ENCODE peak calls at places on chromosome 22, in six cellular contexts. One of them, this sample, is unnamed.

GRCh38 chr22:22422629-22423112 is 85.9 kb downstream of the ZNF280B start:
- DNase-seq in astrocyte of the spinal cord: peak; percentile 51
- DNase-seq in A549: peak; percentile 63
- DNase-seq in HFF-Myc: peak; percentile 17
- DNase-seq in choroid plexus epithelial cell: peak; percentile 82
- DNase-seq in tibial nerve: peak; percentile 56
- DNase-seq in this sample: peak; percentile 39

GRCh38 chr22:40123387-40123786 is 54.3 kb upstream of the TNRC6B start:
- DNase-seq in astrocyte of the spinal cord: no peak
- DNase-seq in A549: no peak
- DNase-seq in HFF-Myc: no peak
- DNase-seq in choroid plexus epithelial cell: peak; percentile 30
- DNase-seq in tibial nerve: no peak
- DNase-seq in this sample: no peak

GRCh38 chr22:35442471-35442870 is 42.5 kb downstream of the MCM5 start:
- DNase-seq in astrocyte of the spinal cord: no peak
- DNase-seq in A549: no peak
- DNase-seq in HFF-Myc: no peak
- DNase-seq in choroid plexus epithelial cell: no peak
- DNase-seq in tibial nerve: no peak
- DNase-seq in this sample: no peak

GRCh38 chr22:45891021-45891421 is 85.9 kb downstream of the WNT7B start:
- DNase-seq in astrocyte of the spinal cord: no peak
- DNase-seq in A549: no peak
- DNase-seq in HFF-Myc: no peak
- DNase-seq in choroid plexus epithelial cell: no peak
- DNase-seq in tibial nerve: no peak
- DNase-seq in this sample: no peak

GRCh38 chr22:26828311-26828710 is 170.9 kb downstream of the MIAT start:
- DNase-seq in astrocyte of the spinal cord: no peak
- DNase-seq in A549: no peak
- DNase-seq in HFF-Myc: no peak
- DNase-seq in choroid plexus epithelial cell: no peak
- DNase-seq in tibial nerve: no peak
- DNase-seq in this sample: no peak

GRCh38 chr22:26348810-26349526 is 80.1 kb upstream of the ASPHD2 start:
- DNase-seq in astrocyte of the spinal cord: no peak
- DNase-seq in A549: no peak
- DNase-seq in HFF-Myc: no peak
- DNase-seq in choroid plexus epithelial cell: no peak
- DNase-seq in tibial nerve: no peak
- DNase-seq in this sample: no peak

GRCh38 chr22:25563757-25564319 is 637 bp upstream of the GRK3 start:
- DNase-seq in astrocyte of the spinal cord: no peak
- DNase-seq in A549: no peak
- DNase-seq in HFF-Myc: no peak
- DNase-seq in choroid plexus epithelial cell: peak; percentile 5
- DNase-seq in tibial nerve: peak; percentile 34
- DNase-seq in this sample: no peak

GRCh38 chr22:46226577-46226976 is 23.5 kb downstream of the CDPF1 start:
- DNase-seq in astrocyte of the spinal cord: no peak
- DNase-seq in A549: no peak
- DNase-seq in HFF-Myc: no peak
- DNase-seq in choroid plexus epithelial cell: no peak
- DNase-seq in tibial nerve: no peak
- DNase-seq in this sample: no peak

GRCh38 chr22:38314140-38314991 is 2.9 kb downstream of the CSNK1E start:
- DNase-seq in astrocyte of the spinal cord: peak; percentile 60
- DNase-seq in A549: no peak
- DNase-seq in HFF-Myc: no peak
- DNase-seq in choroid plexus epithelial cell: peak; percentile 51
- DNase-seq in tibial nerve: no peak
- DNase-seq in this sample: no peak

GRCh38 chr22:49826603-49827306 is 918 bp downstream of the BRD1 start:
- DNase-seq in astrocyte of the spinal cord: peak; percentile 35
- DNase-seq in A549: no peak
- DNase-seq in HFF-Myc: no peak
- DNase-seq in choroid plexus epithelial cell: peak; percentile 56
- DNase-seq in tibial nerve: peak; percentile 28
- DNase-seq in this sample: no peak

GRCh38 chr22:41405588-41405987 is 23.8 kb downstream of the TEF start:
- DNase-seq in astrocyte of the spinal cord: no peak
- DNase-seq in A549: no peak
- DNase-seq in HFF-Myc: no peak
- DNase-seq in choroid plexus epithelial cell: no peak
- DNase-seq in tibial nerve: no peak
- DNase-seq in this sample: no peak

GRCh38 chr22:47605441-47605840 is 843.0 kb downstream of the TBC1D22A start:
- DNase-seq in astrocyte of the spinal cord: no peak
- DNase-seq in A549: no peak
- DNase-seq in HFF-Myc: no peak
- DNase-seq in choroid plexus epithelial cell: no peak
- DNase-seq in tibial nerve: no peak
- DNase-seq in this sample: no peak

GRCh38 chr22:50270302-50271010 is at the start of gene MAPK11:
- DNase-seq in astrocyte of the spinal cord: peak; percentile 54
- DNase-seq in A549: peak; percentile 66
- DNase-seq in HFF-Myc: no peak
- DNase-seq in choroid plexus epithelial cell: peak; percentile 64
- DNase-seq in tibial nerve: peak; percentile 48
- DNase-seq in this sample: no peak

GRCh38 chr22:39207141-39208012 is 37.4 kb downstream of the PDGFB start:
- DNase-seq in astrocyte of the spinal cord: peak; percentile 35
- DNase-seq in A549: no peak
- DNase-seq in HFF-Myc: no peak
- DNase-seq in choroid plexus epithelial cell: peak; percentile 47
- DNase-seq in tibial nerve: no peak
- DNase-seq in this sample: no peak

GRCh38 chr22:18096823-18097222 is 13.8 kb upstream of the TUBA8 start:
- DNase-seq in astrocyte of the spinal cord: no peak
- DNase-seq in A549: no peak
- DNase-seq in HFF-Myc: no peak
- DNase-seq in choroid plexus epithelial cell: no peak
- DNase-seq in tibial nerve: no peak
- DNase-seq in this sample: no peak

GRCh38 chr22:18021431-18021830 is 2.9 kb downstream of the MICAL3 start:
- DNase-seq in astrocyte of the spinal cord: no peak
- DNase-seq in A549: no peak
- DNase-seq in HFF-Myc: no peak
- DNase-seq in choroid plexus epithelial cell: no peak
- DNase-seq in tibial nerve: no peak
- DNase-seq in this sample: no peak

GRCh38 chr22:45064313-45065268 is 54.8 kb upstream of the PHF21B start:
- DNase-seq in astrocyte of the spinal cord: peak; percentile 87
- DNase-seq in A549: no peak
- DNase-seq in HFF-Myc: peak; percentile 52
- DNase-seq in choroid plexus epithelial cell: peak; percentile 56
- DNase-seq in tibial nerve: no peak
- DNase-seq in this sample: no peak

GRCh38 chr22:50729391-50730012 is 8.5 kb upstream of the ACR start:
- DNase-seq in astrocyte of the spinal cord: no peak
- DNase-seq in A549: no peak
- DNase-seq in HFF-Myc: no peak
- DNase-seq in choroid plexus epithelial cell: no peak
- DNase-seq in tibial nerve: no peak
- DNase-seq in this sample: no peak

GRCh38 chr22:34068011-34068410 is 147.7 kb upstream of the LARGE1 start:
- DNase-seq in astrocyte of the spinal cord: no peak
- DNase-seq in A549: no peak
- DNase-seq in HFF-Myc: no peak
- DNase-seq in choroid plexus epithelial cell: no peak
- DNase-seq in tibial nerve: no peak
- DNase-seq in this sample: no peak

GRCh38 chr22:48952256-48953102 is 875.2 kb downstream of the BRD1 start:
- DNase-seq in astrocyte of the spinal cord: no peak
- DNase-seq in A549: no peak
- DNase-seq in HFF-Myc: no peak
- DNase-seq in choroid plexus epithelial cell: no peak
- DNase-seq in tibial nerve: no peak
- DNase-seq in this sample: no peak

GRCh38 chr22:19142394-19142793 is 2.1 kb downstream of the ESS2 start:
- DNase-seq in astrocyte of the spinal cord: no peak
- DNase-seq in A549: no peak
- DNase-seq in HFF-Myc: no peak
- DNase-seq in choroid plexus epithelial cell: no peak
- DNase-seq in tibial nerve: no peak
- DNase-seq in this sample: no peak

GRCh38 chr22:22753526-22754267 is 109.3 kb downstream of the GGTLC2 start:
- DNase-seq in astrocyte of the spinal cord: peak; percentile 3
- DNase-seq in A549: peak; percentile 54
- DNase-seq in HFF-Myc: no peak
- DNase-seq in choroid plexus epithelial cell: peak; percentile 65
- DNase-seq in tibial nerve: peak; percentile 47
- DNase-seq in this sample: peak; percentile 33

GRCh38 chr22:27656970-27657369 is 144.6 kb downstream of the MN1 start:
- DNase-seq in astrocyte of the spinal cord: no peak
- DNase-seq in A549: no peak
- DNase-seq in HFF-Myc: no peak
- DNase-seq in choroid plexus epithelial cell: no peak
- DNase-seq in tibial nerve: no peak
- DNase-seq in this sample: no peak

GRCh38 chr22:28019881-28020861 is 101.1 kb upstream of the PITPNB start:
- DNase-seq in astrocyte of the spinal cord: peak; percentile 37
- DNase-seq in A549: peak; percentile 44
- DNase-seq in HFF-Myc: no peak
- DNase-seq in choroid plexus epithelial cell: peak; percentile 75
- DNase-seq in tibial nerve: peak; percentile 79
- DNase-seq in this sample: no peak

GRCh38 chr22:43270314-43270908 is 72.8 kb downstream of the SCUBE1 start:
- DNase-seq in astrocyte of the spinal cord: no peak
- DNase-seq in A549: peak; percentile 50
- DNase-seq in HFF-Myc: no peak
- DNase-seq in choroid plexus epithelial cell: peak; percentile 10
- DNase-seq in tibial nerve: no peak
- DNase-seq in this sample: no peak
- TF ChIP-seq CTCF in astrocyte of the spinal cord: no peak
- TF ChIP-seq CTCF in A549: no peak
- TF ChIP-seq CTCF in HFF-Myc: peak; percentile 18
- TF ChIP-seq CTCF in choroid plexus epithelial cell: peak; percentile 42
- TF ChIP-seq CTCF in tibial nerve: no peak
- TF ChIP-seq CTCF in this sample: peak; percentile 16

GRCh38 chr22:36914383-36914752 is 940 bp downstream of the CSF2RB start:
- DNase-seq in astrocyte of the spinal cord: no peak
- DNase-seq in A549: no peak
- DNase-seq in HFF-Myc: no peak
- DNase-seq in choroid plexus epithelial cell: no peak
- DNase-seq in tibial nerve: no peak
- DNase-seq in this sample: no peak
- H3K4me3 ChIP-seq in astrocyte of the spinal cord: no peak overlapping the region
- H3K4me3 ChIP-seq in A549: no peak overlapping the region
- H3K4me3 ChIP-seq in HFF-Myc: no peak overlapping the region
- H3K4me3 ChIP-seq in choroid plexus epithelial cell: no peak overlapping the region
- H3K4me3 ChIP-seq in tibial nerve: no peak overlapping the region
- H3K4me3 ChIP-seq in this sample: no peak overlapping the region

GRCh38 chr22:37239336-37240239 is 4.5 kb downstream of the RAC2 start:
- DNase-seq in astrocyte of the spinal cord: no peak
- DNase-seq in A549: no peak
- DNase-seq in HFF-Myc: no peak
- DNase-seq in choroid plexus epithelial cell: no peak
- DNase-seq in tibial nerve: no peak
- DNase-seq in this sample: no peak
- TF ChIP-seq CTCF in astrocyte of the spinal cord: no peak
- TF ChIP-seq CTCF in A549: no peak
- TF ChIP-seq CTCF in HFF-Myc: no peak
- TF ChIP-seq CTCF in choroid plexus epithelial cell: no peak
- TF ChIP-seq CTCF in tibial nerve: no peak
- TF ChIP-seq CTCF in this sample: no peak

GRCh38 chr22:20548806-20549205 is 41.4 kb downstream of the MED15 start:
- DNase-seq in astrocyte of the spinal cord: no peak
- DNase-seq in A549: no peak
- DNase-seq in HFF-Myc: no peak
- DNase-seq in choroid plexus epithelial cell: no peak
- DNase-seq in tibial nerve: no peak
- DNase-seq in this sample: no peak

GRCh38 chr22:20549232-20549841 is 41.9 kb downstream of the MED15 start:
- DNase-seq in astrocyte of the spinal cord: peak; percentile 46
- DNase-seq in A549: no peak
- DNase-seq in HFF-Myc: no peak
- DNase-seq in choroid plexus epithelial cell: peak; percentile 62
- DNase-seq in tibial nerve: no peak
- DNase-seq in this sample: no peak

GRCh38 chr22:20545681-20546521 is 38.5 kb downstream of the MED15 start:
- DNase-seq in astrocyte of the spinal cord: no peak
- DNase-seq in A549: no peak
- DNase-seq in HFF-Myc: no peak
- DNase-seq in choroid plexus epithelial cell: no peak
- DNase-seq in tibial nerve: no peak
- DNase-seq in this sample: no peak

GRCh38 chr22:20547029-20547428 is 39.6 kb downstream of the MED15 start:
- DNase-seq in astrocyte of the spinal cord: no peak
- DNase-seq in A549: no peak
- DNase-seq in HFF-Myc: no peak
- DNase-seq in choroid plexus epithelial cell: no peak
- DNase-seq in tibial nerve: no peak
- DNase-seq in this sample: no peak

DNA sequence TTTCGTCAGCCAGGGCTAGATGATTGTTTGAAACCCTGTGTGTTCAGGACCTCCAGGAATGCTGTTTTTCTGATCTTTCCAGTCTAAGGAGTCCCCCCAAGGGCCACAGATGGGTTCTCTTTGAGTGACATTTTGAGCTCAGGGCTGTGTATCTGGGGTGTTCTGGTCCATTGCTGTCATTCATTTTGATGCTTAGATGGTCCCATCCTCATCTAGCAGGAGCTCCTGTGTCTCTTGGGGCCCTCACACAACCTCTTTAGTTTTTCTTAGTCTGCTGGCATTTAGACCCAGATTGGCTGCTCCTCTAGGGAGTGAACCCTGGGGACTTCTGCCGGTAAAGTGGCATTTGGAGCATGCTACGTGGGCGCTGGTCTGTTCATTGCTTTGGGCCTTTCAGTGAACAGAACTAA is 39.1 kb downstream of the MED15 start:
- DNase-seq in astrocyte of the spinal cord: no peak
- DNase-seq in A549: no peak
- DNase-seq in HFF-Myc: no peak
- DNase-seq in choroid plexus epithelial cell: no peak
- DNase-seq in tibial nerve: no peak
- DNase-seq in this sample: no peak
- H3K4me3 ChIP-seq in astrocyte of the spinal cord: no peak overlapping the region
- H3K4me3 ChIP-seq in A549: no peak overlapping the region
- H3K4me3 ChIP-seq in HFF-Myc: no peak overlapping the region
- H3K4me3 ChIP-seq in choroid plexus epithelial cell: no peak overlapping the region
- H3K4me3 ChIP-seq in tibial nerve: no peak overlapping the region
- H3K4me3 ChIP-seq in this sample: no peak overlapping the region

This sample was measured in epithelial cell of proximal tubule.